ENCODE peak calls at places on chromosomes 4 and X, in eight cellular contexts. Q is CD8-positive, alpha-beta T cell; H is CD8-positive, alpha-beta memory T cell; F is BE2C; I is AG04450; X is right atrium auricular region; N is K562; W is ovary. Z is an unnamed sample.
A peak's percentile ranks its signal among the peaks of the same experiment; 100 is the strongest.

GRCh38 chr4:53775381-53775780 is 184.1 kb upstream of the LNX1 start:
- DNase-seq in Q (no peak), H (no peak), F (no peak), I (no peak), X (no peak), N (no peak), W (no peak), Z (no peak)

GRCh38 chrX:131792789-131793462 is 230.2 kb upstream of the STK26 start:
- DNase-seq in Q (no peak), H (no peak), F (no peak), I (no peak), X (peak; percentile 82), N (no peak), W (peak; percentile 93), Z (no peak)

GRCh38 chr4:169089004-169089403 is 78.9 kb upstream of the CBR4 start:
- DNase-seq in Q (no peak), H (no peak), F (peak; percentile 94), I (no peak), X (no peak), N (no peak), W (no peak), Z (no peak)

GRCh38 chr4:121336706-121337105 is 44.1 kb downstream of the QRFPR start:
- DNase-seq in Q (no peak), H (no peak), F (no peak), I (no peak), X (no peak), N (no peak), W (no peak), Z (no peak)

GRCh38 chrX:136909119-136909705 is 28.7 kb upstream of the RBMX start:
- DNase-seq in Q (peak; percentile 74), H (peak; percentile 83), F (peak; percentile 83), I (peak; percentile 32), X (peak; percentile 75), N (peak; percentile 93), W (peak; percentile 84), Z (peak; percentile 75)

GRCh38 chr4:10161146-10161545 is 44.5 kb upstream of the WDR1 start:
- DNase-seq in Q (no peak), H (no peak), F (no peak), I (no peak), X (no peak), N (no peak), W (no peak), Z (no peak)

GRCh38 chr4:166293551-166293950 is 420.5 kb downstream of the TLL1 start:
- DNase-seq in Q (no peak), H (no peak), F (no peak), I (no peak), X (no peak), N (no peak), W (no peak), Z (no peak)

GRCh38 chr4:34323549-34324325 is 1920.6 kb downstream of the ARAP2 start:
- DNase-seq in Q (no peak), H (no peak), F (peak; percentile 33), I (no peak), X (no peak), N (no peak), W (no peak), Z (no peak)

GRCh38 chrX:56766554-56767412 is 37.7 kb downstream of the NBDY start:
- DNase-seq in Q (no peak), H (no peak), F (no peak), I (no peak), X (peak; percentile 60), N (no peak), W (no peak), Z (no peak)

GRCh38 chr4:145703850-145704528 is 24.0 kb downstream of the C4orf51 start:
- DNase-seq in Q (no peak), H (no peak), F (no peak), I (no peak), X (no peak), N (no peak), W (no peak), Z (no peak)

GRCh38 chrX:30883141-30883540 is 5.9 kb downstream of the TAB3 start:
- DNase-seq in Q (no peak), H (no peak), F (no peak), I (no peak), X (no peak), N (no peak), W (no peak), Z (no peak)

GRCh38 chr4:1871471-1872021 is 353 bp downstream of the NSD2 start:
- DNase-seq in Q (no peak), H (no peak), F (no peak), I (no peak), X (no peak), N (peak; percentile 84), W (peak; percentile 59), Z (no peak)

GRCh38 chrX:42106556-42106955 is 183.2 kb upstream of the CASK start:
- DNase-seq in Q (no peak), H (no peak), F (no peak), I (no peak), X (no peak), N (no peak), W (no peak), Z (no peak)

DNA sequence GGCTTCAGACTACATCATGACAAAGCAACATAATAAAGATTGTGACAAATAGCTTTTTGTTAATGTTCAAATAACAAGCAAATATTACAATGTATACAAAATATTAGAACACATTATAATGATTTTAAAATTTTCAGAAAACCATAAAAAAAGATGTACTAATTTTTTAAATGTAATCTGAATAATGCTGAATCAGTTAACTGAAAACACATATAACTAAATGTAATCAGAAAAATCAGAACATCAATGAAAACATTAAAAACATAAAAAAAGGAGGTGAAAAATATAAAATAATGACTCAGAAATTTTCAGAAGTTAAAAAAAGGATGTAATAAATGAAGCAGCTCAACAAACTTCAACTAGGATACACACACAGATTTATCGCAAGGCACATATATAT is 53.5 kb downstream of the ZNF721 start:
- DNase-seq in Q (no peak), H (no peak), F (no peak), I (no peak), X (no peak), N (no peak), W (no peak), Z (no peak)
- H3K9me3 ChIP-seq in Q (peaks cover 65% of the 10 kb centered on the region), H (peaks cover 71% of the 10 kb centered on the region), F (peaks cover 12% of the 10 kb centered on the region), I (peaks cover 30% of the 10 kb centered on the region), X (peaks cover 64% of the 10 kb centered on the region), N (peaks cover 52% of the 10 kb centered on the region), W (peaks cover 39% of the 10 kb centered on the region), Z (peaks cover 55% of the 10 kb centered on the region)

GRCh38 chrX:51851507-51852085 is 41.8 kb upstream of the MAGED1 start:
- DNase-seq in Q (no peak), H (no peak), F (no peak), I (no peak), X (no peak), N (no peak), W (no peak), Z (no peak)

GRCh38 chrX:51855698-51856097 is 37.7 kb upstream of the MAGED1 start:
- DNase-seq in Q (no peak), H (no peak), F (no peak), I (no peak), X (no peak), N (no peak), W (no peak), Z (no peak)

GRCh38 chrX:51852621-51853020 is 40.8 kb upstream of the MAGED1 start:
- DNase-seq in Q (no peak), H (no peak), F (no peak), I (no peak), X (no peak), N (no peak), W (no peak), Z (no peak)

GRCh38 chrX:51852096-51852495 is 41.3 kb upstream of the MAGED1 start:
- DNase-seq in Q (no peak), H (no peak), F (no peak), I (no peak), X (no peak), N (no peak), W (no peak), Z (no peak)

DNA sequence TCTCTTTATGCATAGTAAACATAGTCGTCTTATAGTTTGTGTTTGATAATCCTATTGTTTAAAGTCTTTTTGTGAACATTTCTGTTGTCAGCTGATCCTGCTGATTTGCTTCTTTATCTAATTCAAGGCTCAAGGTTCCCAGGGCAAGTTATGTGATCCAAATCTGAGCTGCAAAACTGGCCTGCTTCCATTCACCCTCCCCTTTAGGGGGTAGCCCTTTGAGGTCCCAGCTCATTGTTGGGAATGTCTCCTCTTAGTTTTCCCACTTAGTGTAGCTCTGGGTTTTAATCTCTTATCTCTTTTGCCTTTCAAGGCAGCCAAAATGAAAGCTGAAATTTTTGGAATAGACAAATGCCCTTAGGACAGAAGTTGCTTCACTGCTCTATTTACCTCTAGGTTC is 40.2 kb upstream of the MAGED1 start:
- DNase-seq in Q (no peak), H (no peak), F (no peak), I (no peak), X (no peak), N (no peak), W (no peak), Z (no peak)
- H3K9me3 ChIP-seq in Q (no peaks in the 10 kb centered on the region), H (no peaks in the 10 kb centered on the region), F (no peaks in the 10 kb centered on the region), I (peaks cover 5% of the 10 kb centered on the region), X (peaks cover 2% of the 10 kb centered on the region), N (no peaks in the 10 kb centered on the region), W (no peaks in the 10 kb centered on the region), Z (peaks cover 9% of the 10 kb centered on the region)

GRCh38 chr4:19095491-19096046 is 1074.0 kb upstream of the LCORL start:
- DNase-seq in Q (no peak), H (no peak), F (no peak), I (no peak), X (no peak), N (no peak), W (no peak), Z (no peak)
- H3K9me3 ChIP-seq in Q (no peaks in the 10 kb centered on the region), H (no peaks in the 10 kb centered on the region), F (no peaks in the 10 kb centered on the region), I (no peaks in the 10 kb centered on the region), X (no peaks in the 10 kb centered on the region), N (no peaks in the 10 kb centered on the region), W (no peaks in the 10 kb centered on the region), Z (no peaks in the 10 kb centered on the region)

GRCh38 chrX:20322887-20323286 is 56.2 kb upstream of the RPS6KA3 start:
- DNase-seq in Q (no peak), H (no peak), F (no peak), I (no peak), X (no peak), N (no peak), W (no peak), Z (no peak)

GRCh38 chrX:20320461-20321159 is 53.9 kb upstream of the RPS6KA3 start:
- DNase-seq in Q (peak; percentile 42), H (peak; percentile 39), F (no peak), I (no peak), X (no peak), N (no peak), W (no peak), Z (no peak)

GRCh38 chrX:20315140-20315539 is 48.4 kb upstream of the RPS6KA3 start:
- DNase-seq in Q (no peak), H (no peak), F (no peak), I (no peak), X (no peak), N (no peak), W (no peak), Z (no peak)

GRCh38 chrX:20317873-20318272 is 51.2 kb upstream of the RPS6KA3 start:
- DNase-seq in Q (no peak), H (no peak), F (no peak), I (no peak), X (no peak), N (no peak), W (no peak), Z (no peak)

DNA sequence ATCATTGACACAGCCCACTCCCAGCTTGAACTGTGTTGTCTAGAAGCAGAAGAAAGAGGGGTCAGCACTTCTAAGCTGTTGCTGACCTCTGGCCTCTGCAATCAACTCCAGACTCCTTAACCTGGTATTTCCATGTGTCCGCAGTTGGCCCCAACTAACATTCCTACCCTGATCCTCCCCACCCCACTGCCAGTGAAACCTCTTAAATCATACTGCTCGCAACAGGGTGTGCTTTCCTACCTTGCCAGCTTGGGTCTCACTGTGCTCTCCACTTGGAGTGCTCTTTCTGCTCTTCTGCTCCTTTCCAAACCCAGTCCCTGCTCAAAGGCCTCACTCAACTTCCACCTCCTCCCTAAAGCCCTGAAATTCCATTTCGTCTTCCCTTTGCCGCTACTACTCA is 52.3 kb upstream of the RPS6KA3 start:
- DNase-seq in Q (no peak), H (no peak), F (no peak), I (no peak), X (no peak), N (no peak), W (no peak), Z (no peak)
- H3K9me3 ChIP-seq in Q (no peaks in the 10 kb centered on the region), H (no peaks in the 10 kb centered on the region), F (no peaks in the 10 kb centered on the region), I (no peaks in the 10 kb centered on the region), X (no peaks in the 10 kb centered on the region), N (no peaks in the 10 kb centered on the region), W (no peaks in the 10 kb centered on the region), Z (no peaks in the 10 kb centered on the region)